ENCODE peak calls at places on chromosome 14, in four cellular contexts. H is HepG2, E is GM12878, W is H1. N is an unnamed sample.

GRCh38 chr14:68669644-68670343 is 123.1 kb downstream of the ZFP36L1 start:
- DNase-seq in H (no peak), E (no peak), W (no peak), N (no peak)

GRCh38 chr14:69013943-69014782 is 35.1 kb upstream of the ACTN1 start:
- DNase-seq in H (peak), E (no peak), W (no peak), N (no peak)

GRCh38 chr14:86462193-86462592 is 932.2 kb downstream of the FLRT2 start:
- DNase-seq in H (peak), E (no peak), W (no peak), N (peak)

GRCh38 chr14:85574849-85575616 is 45.1 kb downstream of the FLRT2 start:
- DNase-seq in H (no peak), E (no peak), W (no peak), N (no peak)

GRCh38 chr14:43042408-43042807 is 1435.7 kb downstream of the LRFN5 start:
- DNase-seq in H (no peak), E (no peak), W (no peak), N (no peak)

GRCh38 chr14:62143235-62143634 is 381.0 kb downstream of the SNAPC1 start:
- DNase-seq in H (no peak), E (no peak), W (no peak), N (no peak)

GRCh38 chr14:77051101-77051500 is 22.6 kb upstream of the IRF2BPL start:
- DNase-seq in H (no peak), E (no peak), W (no peak), N (no peak)

GRCh38 chr14:51609251-51609986 is 42.3 kb upstream of the FRMD6 start:
- DNase-seq in H (no peak), E (no peak), W (no peak), N (no peak)

GRCh38 chr14:64203366-64204006 is 90.7 kb downstream of the ESR2 start:
- DNase-seq in H (no peak), E (no peak), W (no peak), N (no peak)

GRCh38 chr14:64201931-64202330 is 92.2 kb downstream of the ESR2 start:
- DNase-seq in H (no peak), E (no peak), W (no peak), N (no peak)

GRCh38 chr14:64200170-64200569 is 94.0 kb downstream of the ESR2 start:
- DNase-seq in H (no peak), E (no peak), W (no peak), N (peak)

GRCh38 chr14:64202731-64203130 is 91.4 kb downstream of the ESR2 start:
- DNase-seq in H (no peak), E (no peak), W (no peak), N (no peak)

GRCh38 chr14:64201296-64201695 is 92.9 kb downstream of the ESR2 start:
- DNase-seq in H (no peak), E (no peak), W (no peak), N (no peak)
- TF ChIP-seq YY1 in H (no peak), E (no peak), W (no peak), N (no peak)

DNA sequence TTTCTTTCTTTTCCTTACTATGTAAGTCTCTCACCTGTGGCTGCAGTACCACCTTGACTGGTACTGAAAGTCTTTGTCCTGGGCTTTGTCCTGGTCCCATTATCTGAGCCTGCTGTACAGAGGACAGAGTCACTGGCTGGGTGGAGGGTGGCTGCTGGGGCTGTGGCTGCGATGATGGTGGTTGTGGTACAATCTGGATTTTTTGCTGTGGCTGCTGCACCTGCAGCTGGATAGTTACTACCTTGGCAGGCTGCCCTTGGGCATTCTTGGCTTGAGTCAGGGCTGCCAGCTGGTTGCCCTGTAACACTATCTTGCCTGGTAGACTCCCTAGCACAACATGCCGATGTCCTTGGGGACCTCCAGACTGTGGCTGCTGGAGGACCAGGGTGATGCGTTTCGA is 27.0 kb downstream of the CHD8 start:
- DNase-seq in H (no peak), E (no peak), W (no peak), N (no peak)
- TF ChIP-seq SUZ12 in H (no peak), E (no peak), W (no peak), N (no peak)

GRCh38 chr14:90827919-90828610 is 11.8 kb upstream of the TTC7B start:
- DNase-seq in H (peak), E (peak), W (peak), N (peak)
- H3K4me3 ChIP-seq in H (peak), E (peak), W (peak), N (peak)

GRCh38 chr14:79585845-79586244 is 625.5 kb downstream of the DIO2 start:
- DNase-seq in H (no peak), E (no peak), W (no peak), N (no peak)
- TF ChIP-seq YY1 in H (no peak), E (no peak), W (no peak), N (no peak)

GRCh38 chr14:75096959-75097358 is 27.5 kb downstream of the ZC2HC1C start:
- DNase-seq in H (no peak), E (no peak), W (no peak), N (no peak)
- TF ChIP-seq SUZ12 in H (no peak), E (no peak), W (no peak), N (no peak)

DNA sequence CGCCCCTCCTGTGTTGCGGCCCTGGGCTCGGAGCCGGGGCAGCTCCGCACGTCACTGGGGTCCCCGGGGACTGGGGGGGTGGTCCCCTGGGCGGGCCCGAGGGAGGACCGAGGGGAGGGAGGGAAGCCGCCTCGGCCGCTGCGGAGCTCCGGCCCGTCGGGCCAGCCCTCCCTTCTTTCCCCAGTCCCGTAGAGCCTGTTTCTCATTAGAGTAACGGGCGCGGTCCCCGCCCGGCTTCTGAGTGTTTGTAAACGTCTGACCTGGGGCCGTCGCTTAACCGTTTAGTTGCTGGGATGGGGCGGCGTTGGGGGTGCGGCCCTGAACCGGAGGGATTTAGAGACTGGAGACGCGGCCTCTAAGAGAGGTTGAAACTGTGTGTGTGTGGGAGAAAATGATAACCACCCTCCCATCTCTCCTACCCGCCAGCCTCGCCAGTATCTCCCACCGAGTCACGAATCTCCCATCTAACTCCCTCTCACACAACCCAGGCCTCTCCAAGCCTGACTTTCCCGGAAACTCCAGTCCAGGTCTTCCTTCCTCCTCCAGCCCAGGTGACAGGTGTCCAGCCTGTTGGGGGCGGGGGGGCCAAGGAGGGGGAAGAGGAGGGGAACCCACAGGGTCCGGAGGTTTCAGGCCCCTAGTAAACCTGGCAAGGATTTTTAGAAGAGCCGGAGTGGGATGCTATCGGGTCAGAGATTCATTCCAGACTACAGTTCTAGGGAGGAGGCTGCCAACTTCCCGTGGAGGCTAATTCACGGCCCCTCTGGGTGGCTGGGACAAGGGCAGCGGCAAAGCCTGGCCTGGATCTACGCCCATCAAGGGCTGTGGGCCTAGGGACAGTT is 1.1 kb upstream of the NFATC4 start:
- DNase-seq in H (peak), E (peak), W (peak), N (peak)
- H3K4me3 ChIP-seq in H (peak), E (peak), W (peak), N (peak)

GRCh38 chr14:89237923-89238529 is 179.0 kb downstream of the FOXN3 start:
- DNase-seq in H (no peak), E (no peak), W (no peak), N (no peak)

GRCh38 chr14:89240414-89240813 is 176.6 kb downstream of the FOXN3 start:
- DNase-seq in H (no peak), E (no peak), W (no peak), N (no peak)

GRCh38 chr14:89232366-89233070 is 184.5 kb downstream of the FOXN3 start:
- DNase-seq in H (peak), E (no peak), W (no peak), N (no peak)

GRCh38 chr14:89233184-89233583 is 183.8 kb downstream of the FOXN3 start:
- DNase-seq in H (no peak), E (no peak), W (no peak), N (no peak)

DNA sequence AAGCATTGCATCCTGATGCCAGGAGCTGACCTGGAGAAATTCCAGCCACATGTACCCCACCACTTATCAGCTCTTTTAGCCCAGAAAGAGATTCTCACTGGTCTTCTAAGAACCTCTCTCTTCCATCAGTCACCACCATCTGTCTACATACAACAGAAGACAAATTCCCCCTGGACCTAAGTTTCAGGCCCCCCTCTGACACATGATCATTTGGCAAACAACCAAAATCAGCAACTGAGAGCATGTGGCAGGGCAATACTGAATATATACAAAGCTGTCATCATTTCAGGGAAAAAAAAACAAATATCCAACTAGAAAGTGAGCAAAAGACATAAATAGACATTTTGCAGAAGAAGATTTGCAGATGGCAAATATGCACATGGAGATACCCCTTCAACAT is 180.2 kb downstream of the FOXN3 start:
- DNase-seq in H (no peak), E (no peak), W (no peak), N (no peak)
- TF ChIP-seq YY1 in H (no peak), E (no peak), W (no peak), N (no peak)

N was measured in NT2/D1.